ENCODE peak calls at places on chromosomes 6 and 20, in four cellular contexts. One of them, this sample, is unnamed. For H3K4me1, the result is how much of the 10 kb centered on the place peaks cover.

GRCh38 chr6:161266866-161267265 is 7.0 kb downstream of the AGPAT4 start:
- DNase-seq in BE2C: no peak
- DNase-seq in testis: no peak
- DNase-seq in heart right ventricle: no peak
- DNase-seq in this sample: no peak

GRCh38 chr6:31888281-31889258 is 8.9 kb downstream of the EHMT2 start:
- DNase-seq in BE2C: peak
- DNase-seq in testis: no peak
- DNase-seq in heart right ventricle: peak
- DNase-seq in this sample: no peak

GRCh38 chr6:111032493-111033140 is 50.8 kb downstream of the RPF2 start:
- DNase-seq in BE2C: no peak
- DNase-seq in testis: peak
- DNase-seq in heart right ventricle: no peak
- DNase-seq in this sample: no peak

GRCh38 chr6:119284861-119285521 is 64.6 kb downstream of the MAN1A1 start:
- DNase-seq in BE2C: peak
- DNase-seq in testis: no peak
- DNase-seq in heart right ventricle: no peak
- DNase-seq in this sample: no peak

GRCh38 chr6:149717588-149718458 is at the start of gene LATS1:
- DNase-seq in BE2C: peak
- DNase-seq in testis: peak
- DNase-seq in heart right ventricle: peak
- DNase-seq in this sample: peak

GRCh38 chr6:109579361-109579760 is 96.3 kb upstream of the ZBTB24 start:
- DNase-seq in BE2C: no peak
- DNase-seq in testis: no peak
- DNase-seq in heart right ventricle: no peak
- DNase-seq in this sample: no peak

GRCh38 chr6:104537185-104537584 is 322.5 kb downstream of the HACE1 start:
- DNase-seq in BE2C: no peak
- DNase-seq in testis: no peak
- DNase-seq in heart right ventricle: no peak
- DNase-seq in this sample: no peak

GRCh38 chr6:92790381-92790780 is 629.0 kb downstream of the EPHA7 start:
- DNase-seq in BE2C: no peak
- DNase-seq in testis: no peak
- DNase-seq in heart right ventricle: no peak
- DNase-seq in this sample: no peak

GRCh38 chr20:59604770-59605665 is 678 bp downstream of the PHACTR3 start:
- DNase-seq in BE2C: no peak
- DNase-seq in testis: no peak
- DNase-seq in heart right ventricle: peak
- DNase-seq in this sample: no peak

GRCh38 chr6:44292661-44293365 is 20.3 kb downstream of the AARS2 start:
- DNase-seq in BE2C: no peak
- DNase-seq in testis: no peak
- DNase-seq in heart right ventricle: no peak
- DNase-seq in this sample: no peak

GRCh38 chr6:44286747-44287146 is 16.5 kb downstream of the TMEM151B start:
- DNase-seq in BE2C: no peak
- DNase-seq in testis: no peak
- DNase-seq in heart right ventricle: no peak
- DNase-seq in this sample: no peak

GRCh38 chr6:44286285-44286565 is 16.0 kb downstream of the TMEM151B start:
- DNase-seq in BE2C: no peak
- DNase-seq in testis: no peak
- DNase-seq in heart right ventricle: no peak
- DNase-seq in this sample: no peak

GRCh38 chr6:44291841-44292240 is 21.3 kb downstream of the AARS2 start:
- DNase-seq in BE2C: no peak
- DNase-seq in testis: no peak
- DNase-seq in heart right ventricle: no peak
- DNase-seq in this sample: no peak

DNA sequence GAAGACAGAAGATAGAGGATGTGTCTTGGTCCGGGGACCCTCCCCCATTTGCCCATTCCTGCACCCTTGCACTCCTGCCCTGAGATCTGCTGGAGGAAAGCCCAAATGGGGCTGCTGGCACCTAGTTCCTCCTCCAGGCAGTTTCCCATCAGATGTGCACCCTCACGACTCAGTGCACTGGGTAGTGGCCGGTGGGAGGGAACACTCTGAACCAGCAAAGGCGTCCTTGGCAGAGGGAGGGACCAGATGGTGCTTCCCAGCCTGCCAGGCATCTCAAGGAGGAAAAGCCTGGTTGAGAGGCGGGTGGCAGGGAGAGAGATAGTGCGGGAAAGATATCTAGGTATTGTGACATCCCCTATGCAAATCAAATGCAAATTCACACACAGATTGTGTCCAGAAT is 19.5 kb downstream of the TMEM151B start:
- DNase-seq in BE2C: no peak
- DNase-seq in testis: peak
- DNase-seq in heart right ventricle: no peak
- DNase-seq in this sample: no peak
- H3K4me1 ChIP-seq in BE2C: under half
- H3K4me1 ChIP-seq in testis: under half
- H3K4me1 ChIP-seq in heart right ventricle: under half
- H3K4me1 ChIP-seq in this sample: under half

GRCh38 chr6:7155871-7156579 is 48.3 kb downstream of the RREB1 start:
- DNase-seq in BE2C: no peak
- DNase-seq in testis: no peak
- DNase-seq in heart right ventricle: no peak
- DNase-seq in this sample: no peak
- H3K4me1 ChIP-seq in BE2C: under half
- H3K4me1 ChIP-seq in testis: under half
- H3K4me1 ChIP-seq in heart right ventricle: under half
- H3K4me1 ChIP-seq in this sample: under half

DNA sequence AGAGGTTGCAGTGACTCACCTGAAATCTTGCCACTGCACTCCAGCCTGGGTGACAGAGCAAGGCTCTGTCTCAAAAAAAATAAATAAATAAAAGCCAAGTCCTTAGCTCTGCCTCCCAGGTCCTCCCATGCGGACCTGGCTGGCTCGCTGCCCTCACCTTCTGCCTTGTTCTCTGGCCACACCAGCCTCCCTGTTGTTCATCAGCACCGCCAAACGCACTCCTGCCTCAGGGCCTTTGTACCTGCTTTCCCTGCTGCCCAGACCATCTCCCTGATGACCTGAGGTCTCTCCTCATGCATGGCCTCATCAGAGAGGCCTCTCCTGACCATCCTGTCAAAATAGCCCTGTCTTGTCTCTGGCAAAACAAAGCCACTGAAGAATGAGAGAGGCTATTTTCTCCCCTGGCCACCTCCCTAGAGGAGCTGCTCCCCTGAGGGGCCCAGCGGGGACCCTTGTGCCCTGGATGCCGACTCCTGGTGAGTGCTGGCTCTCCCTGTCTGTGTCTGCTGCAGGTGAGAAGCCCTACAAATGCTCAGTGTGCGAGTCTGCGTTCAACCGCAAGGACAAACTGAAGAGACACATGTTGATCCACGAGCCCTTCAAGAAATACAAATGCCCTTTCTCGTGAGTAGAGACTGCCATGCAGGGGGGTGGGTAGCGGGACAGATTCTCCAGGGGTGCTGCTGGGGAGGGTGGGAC is 22.6 kb upstream of the CHMP4B start:
- DNase-seq in BE2C: no peak
- DNase-seq in testis: no peak
- DNase-seq in heart right ventricle: no peak
- DNase-seq in this sample: no peak
- H3K4me1 ChIP-seq in BE2C: under half
- H3K4me1 ChIP-seq in testis: under half
- H3K4me1 ChIP-seq in heart right ventricle: under half
- H3K4me1 ChIP-seq in this sample: under half

GRCh38 chr20:31693402-31693801 is 29.3 kb downstream of the BCL2L1 start:
- DNase-seq in BE2C: no peak
- DNase-seq in testis: no peak
- DNase-seq in heart right ventricle: no peak
- DNase-seq in this sample: no peak

GRCh38 chr20:31694842-31695593 is 27.6 kb downstream of the BCL2L1 start:
- DNase-seq in BE2C: no peak
- DNase-seq in testis: no peak
- DNase-seq in heart right ventricle: no peak
- DNase-seq in this sample: no peak

GRCh38 chr20:31695849-31696804 is 26.5 kb downstream of the BCL2L1 start:
- DNase-seq in BE2C: no peak
- DNase-seq in testis: no peak
- DNase-seq in heart right ventricle: no peak
- DNase-seq in this sample: peak

GRCh38 chr20:31691646-31692275 is 30.9 kb downstream of the BCL2L1 start:
- DNase-seq in BE2C: no peak
- DNase-seq in testis: no peak
- DNase-seq in heart right ventricle: no peak
- DNase-seq in this sample: no peak

DNA sequence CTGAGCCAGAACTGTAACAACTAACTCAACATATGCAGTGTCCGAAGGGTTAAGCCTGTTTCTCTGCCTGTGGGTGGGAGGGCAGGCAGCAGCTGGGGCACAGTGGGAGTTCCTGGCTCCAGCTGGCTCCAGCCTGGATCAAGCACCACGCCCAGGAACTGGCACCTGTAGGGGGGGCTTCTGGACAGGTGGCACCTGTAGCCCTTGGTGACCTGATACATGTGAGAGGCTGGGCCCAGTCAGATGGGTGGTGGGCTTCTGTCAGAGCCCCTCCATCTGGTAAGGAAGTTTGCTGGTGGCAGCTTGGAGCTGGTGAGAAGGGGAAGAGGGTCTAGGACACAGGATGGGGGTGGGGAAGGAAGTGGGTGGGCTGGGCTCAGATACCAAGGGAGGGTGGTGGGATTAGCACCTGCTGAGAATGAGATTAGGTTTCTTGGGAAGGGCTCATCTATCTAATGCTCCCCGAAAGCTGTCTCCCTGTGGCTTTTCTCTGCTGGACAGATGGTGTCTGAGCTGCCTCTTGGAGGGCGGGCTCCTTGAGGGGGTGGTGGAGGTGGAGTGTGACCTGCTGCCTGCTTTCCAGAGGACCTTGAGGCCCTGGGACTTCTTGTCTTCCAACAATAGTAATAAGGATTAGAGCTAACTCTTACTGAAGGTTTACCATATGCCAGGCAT is 28.5 kb downstream of the BCL2L1 start:
- DNase-seq in BE2C: no peak
- DNase-seq in testis: no peak
- DNase-seq in heart right ventricle: no peak
- DNase-seq in this sample: no peak
- H3K4me1 ChIP-seq in BE2C: under half
- H3K4me1 ChIP-seq in testis: under half
- H3K4me1 ChIP-seq in heart right ventricle: under half
- H3K4me1 ChIP-seq in this sample: half or more

DNA sequence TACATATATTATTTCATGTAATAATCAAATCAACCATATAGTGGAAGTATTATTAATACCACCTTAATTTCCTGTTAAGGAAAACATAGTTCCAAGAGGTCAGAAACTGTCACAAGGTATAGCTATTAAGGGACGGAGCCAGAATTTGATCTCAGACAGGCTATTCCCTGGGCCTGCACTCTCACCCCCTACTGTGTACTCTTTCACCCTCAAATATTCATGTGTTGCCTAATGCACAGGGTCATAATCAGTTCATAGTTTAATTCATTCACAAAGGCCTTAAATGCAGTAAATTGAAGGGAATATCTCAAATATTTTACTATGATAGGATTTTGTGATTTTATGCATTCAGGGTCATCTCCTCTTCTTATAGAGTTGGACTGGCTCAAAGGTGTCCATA is 67.2 kb upstream of the IFNGR1 start:
- DNase-seq in BE2C: no peak
- DNase-seq in testis: no peak
- DNase-seq in heart right ventricle: no peak
- DNase-seq in this sample: no peak
- H3K4me1 ChIP-seq in BE2C: under half
- H3K4me1 ChIP-seq in testis: under half
- H3K4me1 ChIP-seq in heart right ventricle: under half
- H3K4me1 ChIP-seq in this sample: under half

DNA sequence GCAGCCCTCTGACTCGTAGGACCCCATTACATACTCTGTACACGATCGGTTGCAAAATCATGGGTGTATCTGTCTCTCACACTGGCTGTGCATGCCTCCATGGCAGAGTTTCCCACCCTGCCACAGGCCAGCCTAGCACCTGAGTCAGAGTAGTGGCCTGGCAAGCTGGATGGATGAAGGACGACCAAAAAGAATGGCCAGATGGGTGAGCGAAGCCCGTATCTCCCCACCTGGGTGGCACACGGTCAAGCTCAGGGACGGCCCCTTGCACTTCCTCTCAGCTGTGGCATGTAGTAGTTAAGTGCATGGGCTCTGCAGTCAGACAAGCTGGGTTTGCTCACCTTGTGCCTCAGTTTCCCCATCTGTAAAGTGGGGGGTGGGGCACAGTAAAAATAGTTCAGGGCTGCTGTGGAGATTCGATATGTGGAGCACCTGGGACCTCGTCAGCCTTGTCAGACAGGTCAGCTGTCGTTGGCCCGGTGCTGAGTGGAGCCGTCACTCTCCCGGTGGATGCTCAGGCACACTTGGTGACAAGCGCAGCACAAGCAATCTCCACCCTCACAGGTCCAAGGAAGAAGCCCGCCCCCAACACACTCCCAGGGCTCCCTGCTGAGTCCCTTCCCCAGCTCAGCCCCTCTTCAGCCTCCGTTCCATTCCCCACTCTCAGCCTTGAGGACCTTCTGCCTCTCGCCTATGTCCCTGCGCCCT is 12.6 kb downstream of the CPNE5 start:
- DNase-seq in BE2C: no peak
- DNase-seq in testis: no peak
- DNase-seq in heart right ventricle: no peak
- DNase-seq in this sample: no peak
- H3K4me1 ChIP-seq in BE2C: under half
- H3K4me1 ChIP-seq in testis: under half
- H3K4me1 ChIP-seq in heart right ventricle: under half
- H3K4me1 ChIP-seq in this sample: under half

This sample was measured in lung.